ENCODE peak calls at places on chromosomes 11 and 22, in ten cellular contexts. One of them, this sample, is unnamed.
A peak's percentile ranks its signal among the peaks of the same experiment; 100 is the strongest.

GRCh38 chr11:19352736-19353110 is 112.0 kb upstream of the E2F8 start:
- DNase-seq in ACHN: no peak
- DNase-seq in amniotic stem cell: no peak
- DNase-seq in stimulated activated CD4-positive, alpha-beta T cell treated with anti-CD3 and anti-CD28 coated beads, Interleukin-1b, Interleukin-23, amount 100 ng/mL, for 1 hour: no peak
- DNase-seq in stimulated activated CD8-positive, alpha-beta memory T cell treated with anti-CD3 and anti-CD28 coated beads, Interleukin-4, amount 100 ng/mL, for 1 hour: no peak
- DNase-seq in GM12878: no peak
- DNase-seq in hypothalamus: no peak
- DNase-seq in NCI-H1436: no peak
- DNase-seq in LoVo: no peak
- DNase-seq in CD4-positive, alpha-beta T cell: no peak
- DNase-seq in this sample: no peak

GRCh38 chr11:92225563-92226308 is 1.1 kb downstream of the FAT3 start:
- DNase-seq in ACHN: no peak
- DNase-seq in amniotic stem cell: no peak
- DNase-seq in stimulated activated CD4-positive, alpha-beta T cell treated with anti-CD3 and anti-CD28 coated beads, Interleukin-1b, Interleukin-23, amount 100 ng/mL, for 1 hour: no peak
- DNase-seq in stimulated activated CD8-positive, alpha-beta memory T cell treated with anti-CD3 and anti-CD28 coated beads, Interleukin-4, amount 100 ng/mL, for 1 hour: no peak
- DNase-seq in GM12878: no peak
- DNase-seq in hypothalamus: no peak
- DNase-seq in NCI-H1436: no peak
- DNase-seq in LoVo: no peak
- DNase-seq in CD4-positive, alpha-beta T cell: no peak
- DNase-seq in this sample: no peak

GRCh38 chr22:29071261-29072045 is 1.4 kb upstream of the KREMEN1 start:
- DNase-seq in ACHN: no peak
- DNase-seq in amniotic stem cell: no peak
- DNase-seq in stimulated activated CD4-positive, alpha-beta T cell treated with anti-CD3 and anti-CD28 coated beads, Interleukin-1b, Interleukin-23, amount 100 ng/mL, for 1 hour: no peak
- DNase-seq in stimulated activated CD8-positive, alpha-beta memory T cell treated with anti-CD3 and anti-CD28 coated beads, Interleukin-4, amount 100 ng/mL, for 1 hour: no peak
- DNase-seq in GM12878: no peak
- DNase-seq in hypothalamus: no peak
- DNase-seq in NCI-H1436: peak; percentile 54
- DNase-seq in LoVo: peak; percentile 30
- DNase-seq in CD4-positive, alpha-beta T cell: no peak
- DNase-seq in this sample: no peak

GRCh38 chr11:62931501-62932278 is 10.5 kb upstream of the CHRM1 start:
- DNase-seq in ACHN: no peak
- DNase-seq in amniotic stem cell: no peak
- DNase-seq in stimulated activated CD4-positive, alpha-beta T cell treated with anti-CD3 and anti-CD28 coated beads, Interleukin-1b, Interleukin-23, amount 100 ng/mL, for 1 hour: no peak
- DNase-seq in stimulated activated CD8-positive, alpha-beta memory T cell treated with anti-CD3 and anti-CD28 coated beads, Interleukin-4, amount 100 ng/mL, for 1 hour: no peak
- DNase-seq in GM12878: no peak
- DNase-seq in hypothalamus: no peak
- DNase-seq in NCI-H1436: no peak
- DNase-seq in LoVo: peak; percentile 15
- DNase-seq in CD4-positive, alpha-beta T cell: no peak
- DNase-seq in this sample: no peak

GRCh38 chr11:133007020-133007584 is 525.2 kb downstream of the OPCML start:
- DNase-seq in ACHN: no peak
- DNase-seq in amniotic stem cell: no peak
- DNase-seq in stimulated activated CD4-positive, alpha-beta T cell treated with anti-CD3 and anti-CD28 coated beads, Interleukin-1b, Interleukin-23, amount 100 ng/mL, for 1 hour: no peak
- DNase-seq in stimulated activated CD8-positive, alpha-beta memory T cell treated with anti-CD3 and anti-CD28 coated beads, Interleukin-4, amount 100 ng/mL, for 1 hour: no peak
- DNase-seq in GM12878: no peak
- DNase-seq in hypothalamus: no peak
- DNase-seq in NCI-H1436: no peak
- DNase-seq in LoVo: no peak
- DNase-seq in CD4-positive, alpha-beta T cell: no peak
- DNase-seq in this sample: no peak

GRCh38 chr11:32809313-32809712 is 14.9 kb upstream of the CCDC73 start:
- DNase-seq in ACHN: peak; percentile 64
- DNase-seq in amniotic stem cell: peak; percentile 43
- DNase-seq in stimulated activated CD4-positive, alpha-beta T cell treated with anti-CD3 and anti-CD28 coated beads, Interleukin-1b, Interleukin-23, amount 100 ng/mL, for 1 hour: peak; percentile 23
- DNase-seq in stimulated activated CD8-positive, alpha-beta memory T cell treated with anti-CD3 and anti-CD28 coated beads, Interleukin-4, amount 100 ng/mL, for 1 hour: no peak
- DNase-seq in GM12878: no peak
- DNase-seq in hypothalamus: no peak
- DNase-seq in NCI-H1436: peak; percentile 51
- DNase-seq in LoVo: peak; percentile 66
- DNase-seq in CD4-positive, alpha-beta T cell: no peak
- DNase-seq in this sample: no peak

GRCh38 chr22:47044722-47045545 is 282.5 kb downstream of the TBC1D22A start:
- DNase-seq in ACHN: no peak
- DNase-seq in amniotic stem cell: no peak
- DNase-seq in stimulated activated CD4-positive, alpha-beta T cell treated with anti-CD3 and anti-CD28 coated beads, Interleukin-1b, Interleukin-23, amount 100 ng/mL, for 1 hour: no peak
- DNase-seq in stimulated activated CD8-positive, alpha-beta memory T cell treated with anti-CD3 and anti-CD28 coated beads, Interleukin-4, amount 100 ng/mL, for 1 hour: no peak
- DNase-seq in GM12878: no peak
- DNase-seq in hypothalamus: no peak
- DNase-seq in NCI-H1436: no peak
- DNase-seq in LoVo: no peak
- DNase-seq in CD4-positive, alpha-beta T cell: no peak
- DNase-seq in this sample: no peak

GRCh38 chr11:118114266-118114665 is 27.5 kb upstream of the SMIM35 start:
- DNase-seq in ACHN: no peak
- DNase-seq in amniotic stem cell: no peak
- DNase-seq in stimulated activated CD4-positive, alpha-beta T cell treated with anti-CD3 and anti-CD28 coated beads, Interleukin-1b, Interleukin-23, amount 100 ng/mL, for 1 hour: no peak
- DNase-seq in stimulated activated CD8-positive, alpha-beta memory T cell treated with anti-CD3 and anti-CD28 coated beads, Interleukin-4, amount 100 ng/mL, for 1 hour: no peak
- DNase-seq in GM12878: no peak
- DNase-seq in hypothalamus: no peak
- DNase-seq in NCI-H1436: no peak
- DNase-seq in LoVo: no peak
- DNase-seq in CD4-positive, alpha-beta T cell: no peak
- DNase-seq in this sample: no peak

GRCh38 chr11:75450826-75451783 is 18.1 kb upstream of the KLHL35 start:
- DNase-seq in ACHN: no peak
- DNase-seq in amniotic stem cell: no peak
- DNase-seq in stimulated activated CD4-positive, alpha-beta T cell treated with anti-CD3 and anti-CD28 coated beads, Interleukin-1b, Interleukin-23, amount 100 ng/mL, for 1 hour: no peak
- DNase-seq in stimulated activated CD8-positive, alpha-beta memory T cell treated with anti-CD3 and anti-CD28 coated beads, Interleukin-4, amount 100 ng/mL, for 1 hour: no peak
- DNase-seq in GM12878: no peak
- DNase-seq in hypothalamus: no peak
- DNase-seq in NCI-H1436: no peak
- DNase-seq in LoVo: no peak
- DNase-seq in CD4-positive, alpha-beta T cell: no peak
- DNase-seq in this sample: no peak

GRCh38 chr11:5807580-5807979 is 1.1 kb upstream of the OR52N2 start:
- DNase-seq in ACHN: no peak
- DNase-seq in amniotic stem cell: no peak
- DNase-seq in stimulated activated CD4-positive, alpha-beta T cell treated with anti-CD3 and anti-CD28 coated beads, Interleukin-1b, Interleukin-23, amount 100 ng/mL, for 1 hour: no peak
- DNase-seq in stimulated activated CD8-positive, alpha-beta memory T cell treated with anti-CD3 and anti-CD28 coated beads, Interleukin-4, amount 100 ng/mL, for 1 hour: no peak
- DNase-seq in GM12878: no peak
- DNase-seq in hypothalamus: no peak
- DNase-seq in NCI-H1436: no peak
- DNase-seq in LoVo: no peak
- DNase-seq in CD4-positive, alpha-beta T cell: no peak
- DNase-seq in this sample: no peak

GRCh38 chr11:48096588-48097525 is 116.5 kb downstream of the PTPRJ start:
- DNase-seq in ACHN: no peak
- DNase-seq in amniotic stem cell: no peak
- DNase-seq in stimulated activated CD4-positive, alpha-beta T cell treated with anti-CD3 and anti-CD28 coated beads, Interleukin-1b, Interleukin-23, amount 100 ng/mL, for 1 hour: no peak
- DNase-seq in stimulated activated CD8-positive, alpha-beta memory T cell treated with anti-CD3 and anti-CD28 coated beads, Interleukin-4, amount 100 ng/mL, for 1 hour: no peak
- DNase-seq in GM12878: no peak
- DNase-seq in hypothalamus: no peak
- DNase-seq in NCI-H1436: no peak
- DNase-seq in LoVo: no peak
- DNase-seq in CD4-positive, alpha-beta T cell: no peak
- DNase-seq in this sample: no peak

GRCh38 chr11:28836285-28837081 is 728.3 kb downstream of the METTL15 start:
- DNase-seq in ACHN: peak; percentile 97
- DNase-seq in amniotic stem cell: peak; percentile 94
- DNase-seq in stimulated activated CD4-positive, alpha-beta T cell treated with anti-CD3 and anti-CD28 coated beads, Interleukin-1b, Interleukin-23, amount 100 ng/mL, for 1 hour: no peak
- DNase-seq in stimulated activated CD8-positive, alpha-beta memory T cell treated with anti-CD3 and anti-CD28 coated beads, Interleukin-4, amount 100 ng/mL, for 1 hour: no peak
- DNase-seq in GM12878: no peak
- DNase-seq in hypothalamus: no peak
- DNase-seq in NCI-H1436: no peak
- DNase-seq in LoVo: peak; percentile 26
- DNase-seq in CD4-positive, alpha-beta T cell: no peak
- DNase-seq in this sample: no peak

GRCh38 chr11:71420455-71421241 is 27.5 kb downstream of the DHCR7 start:
- DNase-seq in ACHN: peak; percentile 53
- DNase-seq in amniotic stem cell: no peak
- DNase-seq in stimulated activated CD4-positive, alpha-beta T cell treated with anti-CD3 and anti-CD28 coated beads, Interleukin-1b, Interleukin-23, amount 100 ng/mL, for 1 hour: no peak
- DNase-seq in stimulated activated CD8-positive, alpha-beta memory T cell treated with anti-CD3 and anti-CD28 coated beads, Interleukin-4, amount 100 ng/mL, for 1 hour: no peak
- DNase-seq in GM12878: peak; percentile 25
- DNase-seq in hypothalamus: no peak
- DNase-seq in NCI-H1436: peak; percentile 36
- DNase-seq in LoVo: peak; percentile 6
- DNase-seq in CD4-positive, alpha-beta T cell: no peak
- DNase-seq in this sample: no peak

GRCh38 chr11:119999220-119999619 is 138.7 kb downstream of the TRIM29 start:
- DNase-seq in ACHN: peak; percentile 21
- DNase-seq in amniotic stem cell: no peak
- DNase-seq in stimulated activated CD4-positive, alpha-beta T cell treated with anti-CD3 and anti-CD28 coated beads, Interleukin-1b, Interleukin-23, amount 100 ng/mL, for 1 hour: no peak
- DNase-seq in stimulated activated CD8-positive, alpha-beta memory T cell treated with anti-CD3 and anti-CD28 coated beads, Interleukin-4, amount 100 ng/mL, for 1 hour: no peak
- DNase-seq in GM12878: no peak
- DNase-seq in hypothalamus: no peak
- DNase-seq in NCI-H1436: no peak
- DNase-seq in LoVo: peak; percentile 7
- DNase-seq in CD4-positive, alpha-beta T cell: no peak
- DNase-seq in this sample: no peak

GRCh38 chr11:93476796-93477195 is 66.4 kb downstream of the SMCO4 start:
- DNase-seq in ACHN: no peak
- DNase-seq in amniotic stem cell: peak; percentile 6
- DNase-seq in stimulated activated CD4-positive, alpha-beta T cell treated with anti-CD3 and anti-CD28 coated beads, Interleukin-1b, Interleukin-23, amount 100 ng/mL, for 1 hour: no peak
- DNase-seq in stimulated activated CD8-positive, alpha-beta memory T cell treated with anti-CD3 and anti-CD28 coated beads, Interleukin-4, amount 100 ng/mL, for 1 hour: no peak
- DNase-seq in GM12878: no peak
- DNase-seq in hypothalamus: no peak
- DNase-seq in NCI-H1436: no peak
- DNase-seq in LoVo: no peak
- DNase-seq in CD4-positive, alpha-beta T cell: no peak
- DNase-seq in this sample: no peak

GRCh38 chr22:17369553-17370035 is 334 bp downstream of the CECR2 start:
- DNase-seq in ACHN: peak; percentile 10
- DNase-seq in amniotic stem cell: no peak
- DNase-seq in stimulated activated CD4-positive, alpha-beta T cell treated with anti-CD3 and anti-CD28 coated beads, Interleukin-1b, Interleukin-23, amount 100 ng/mL, for 1 hour: no peak
- DNase-seq in stimulated activated CD8-positive, alpha-beta memory T cell treated with anti-CD3 and anti-CD28 coated beads, Interleukin-4, amount 100 ng/mL, for 1 hour: no peak
- DNase-seq in GM12878: no peak
- DNase-seq in hypothalamus: no peak
- DNase-seq in NCI-H1436: no peak
- DNase-seq in LoVo: peak; percentile 18
- DNase-seq in CD4-positive, alpha-beta T cell: peak; percentile 8
- DNase-seq in this sample: no peak

GRCh38 chr11:34405079-34405858 is 33.5 kb upstream of the CAT start:
- DNase-seq in ACHN: peak; percentile 22
- DNase-seq in amniotic stem cell: no peak
- DNase-seq in stimulated activated CD4-positive, alpha-beta T cell treated with anti-CD3 and anti-CD28 coated beads, Interleukin-1b, Interleukin-23, amount 100 ng/mL, for 1 hour: no peak
- DNase-seq in stimulated activated CD8-positive, alpha-beta memory T cell treated with anti-CD3 and anti-CD28 coated beads, Interleukin-4, amount 100 ng/mL, for 1 hour: no peak
- DNase-seq in GM12878: peak; percentile 16
- DNase-seq in hypothalamus: no peak
- DNase-seq in NCI-H1436: no peak
- DNase-seq in LoVo: peak; percentile 38
- DNase-seq in CD4-positive, alpha-beta T cell: no peak
- DNase-seq in this sample: no peak

GRCh38 chr11:40314327-40314726 is 1145.1 kb downstream of the LRRC4C start:
- DNase-seq in ACHN: no peak
- DNase-seq in amniotic stem cell: no peak
- DNase-seq in stimulated activated CD4-positive, alpha-beta T cell treated with anti-CD3 and anti-CD28 coated beads, Interleukin-1b, Interleukin-23, amount 100 ng/mL, for 1 hour: no peak
- DNase-seq in stimulated activated CD8-positive, alpha-beta memory T cell treated with anti-CD3 and anti-CD28 coated beads, Interleukin-4, amount 100 ng/mL, for 1 hour: no peak
- DNase-seq in GM12878: no peak
- DNase-seq in hypothalamus: no peak
- DNase-seq in NCI-H1436: no peak
- DNase-seq in LoVo: no peak
- DNase-seq in CD4-positive, alpha-beta T cell: no peak
- DNase-seq in this sample: no peak

GRCh38 chr11:72764503-72764902 is 12.3 kb upstream of the ARAP1 start:
- DNase-seq in ACHN: no peak
- DNase-seq in amniotic stem cell: no peak
- DNase-seq in stimulated activated CD4-positive, alpha-beta T cell treated with anti-CD3 and anti-CD28 coated beads, Interleukin-1b, Interleukin-23, amount 100 ng/mL, for 1 hour: no peak
- DNase-seq in stimulated activated CD8-positive, alpha-beta memory T cell treated with anti-CD3 and anti-CD28 coated beads, Interleukin-4, amount 100 ng/mL, for 1 hour: no peak
- DNase-seq in GM12878: no peak
- DNase-seq in hypothalamus: no peak
- DNase-seq in NCI-H1436: peak; percentile 90
- DNase-seq in LoVo: no peak
- DNase-seq in CD4-positive, alpha-beta T cell: no peak
- DNase-seq in this sample: no peak

GRCh38 chr22:28773461-28773867 is 969 bp downstream of the CCDC117 start:
- DNase-seq in ACHN: no peak
- DNase-seq in amniotic stem cell: peak; percentile 22
- DNase-seq in stimulated activated CD4-positive, alpha-beta T cell treated with anti-CD3 and anti-CD28 coated beads, Interleukin-1b, Interleukin-23, amount 100 ng/mL, for 1 hour: no peak
- DNase-seq in stimulated activated CD8-positive, alpha-beta memory T cell treated with anti-CD3 and anti-CD28 coated beads, Interleukin-4, amount 100 ng/mL, for 1 hour: no peak
- DNase-seq in GM12878: peak; percentile 60
- DNase-seq in hypothalamus: no peak
- DNase-seq in NCI-H1436: no peak
- DNase-seq in LoVo: no peak
- DNase-seq in CD4-positive, alpha-beta T cell: no peak
- DNase-seq in this sample: no peak

GRCh38 chr11:110422306-110422924 is 7.3 kb upstream of the FDX1 start:
- DNase-seq in ACHN: no peak
- DNase-seq in amniotic stem cell: no peak
- DNase-seq in stimulated activated CD4-positive, alpha-beta T cell treated with anti-CD3 and anti-CD28 coated beads, Interleukin-1b, Interleukin-23, amount 100 ng/mL, for 1 hour: no peak
- DNase-seq in stimulated activated CD8-positive, alpha-beta memory T cell treated with anti-CD3 and anti-CD28 coated beads, Interleukin-4, amount 100 ng/mL, for 1 hour: no peak
- DNase-seq in GM12878: no peak
- DNase-seq in hypothalamus: no peak
- DNase-seq in NCI-H1436: no peak
- DNase-seq in LoVo: no peak
- DNase-seq in CD4-positive, alpha-beta T cell: no peak
- DNase-seq in this sample: no peak

GRCh38 chr22:47634342-47634741 is 871.9 kb downstream of the TBC1D22A start:
- DNase-seq in ACHN: no peak
- DNase-seq in amniotic stem cell: no peak
- DNase-seq in stimulated activated CD4-positive, alpha-beta T cell treated with anti-CD3 and anti-CD28 coated beads, Interleukin-1b, Interleukin-23, amount 100 ng/mL, for 1 hour: no peak
- DNase-seq in stimulated activated CD8-positive, alpha-beta memory T cell treated with anti-CD3 and anti-CD28 coated beads, Interleukin-4, amount 100 ng/mL, for 1 hour: no peak
- DNase-seq in GM12878: no peak
- DNase-seq in hypothalamus: no peak
- DNase-seq in NCI-H1436: no peak
- DNase-seq in LoVo: no peak
- DNase-seq in CD4-positive, alpha-beta T cell: no peak
- DNase-seq in this sample: no peak

GRCh38 chr11:72221386-72221785 is 3.2 kb upstream of the INPPL1 start:
- DNase-seq in ACHN: no peak
- DNase-seq in amniotic stem cell: no peak
- DNase-seq in stimulated activated CD4-positive, alpha-beta T cell treated with anti-CD3 and anti-CD28 coated beads, Interleukin-1b, Interleukin-23, amount 100 ng/mL, for 1 hour: no peak
- DNase-seq in stimulated activated CD8-positive, alpha-beta memory T cell treated with anti-CD3 and anti-CD28 coated beads, Interleukin-4, amount 100 ng/mL, for 1 hour: no peak
- DNase-seq in GM12878: no peak
- DNase-seq in hypothalamus: no peak
- DNase-seq in NCI-H1436: no peak
- DNase-seq in LoVo: no peak
- DNase-seq in CD4-positive, alpha-beta T cell: no peak
- DNase-seq in this sample: no peak

GRCh38 chr11:115500547-115501503 is 3.4 kb downstream of the CADM1 start:
- DNase-seq in ACHN: no peak
- DNase-seq in amniotic stem cell: no peak
- DNase-seq in stimulated activated CD4-positive, alpha-beta T cell treated with anti-CD3 and anti-CD28 coated beads, Interleukin-1b, Interleukin-23, amount 100 ng/mL, for 1 hour: no peak
- DNase-seq in stimulated activated CD8-positive, alpha-beta memory T cell treated with anti-CD3 and anti-CD28 coated beads, Interleukin-4, amount 100 ng/mL, for 1 hour: no peak
- DNase-seq in GM12878: no peak
- DNase-seq in hypothalamus: no peak
- DNase-seq in NCI-H1436: no peak
- DNase-seq in LoVo: no peak
- DNase-seq in CD4-positive, alpha-beta T cell: no peak
- DNase-seq in this sample: no peak

GRCh38 chr22:39405346-39406085 is 5.9 kb downstream of the TAB1 start:
- DNase-seq in ACHN: no peak
- DNase-seq in amniotic stem cell: no peak
- DNase-seq in stimulated activated CD4-positive, alpha-beta T cell treated with anti-CD3 and anti-CD28 coated beads, Interleukin-1b, Interleukin-23, amount 100 ng/mL, for 1 hour: no peak
- DNase-seq in stimulated activated CD8-positive, alpha-beta memory T cell treated with anti-CD3 and anti-CD28 coated beads, Interleukin-4, amount 100 ng/mL, for 1 hour: no peak
- DNase-seq in GM12878: no peak
- DNase-seq in hypothalamus: no peak
- DNase-seq in NCI-H1436: no peak
- DNase-seq in LoVo: no peak
- DNase-seq in CD4-positive, alpha-beta T cell: no peak
- DNase-seq in this sample: no peak

GRCh38 chr11:62459080-62459479 is 40.2 kb downstream of the SCGB1A1 start:
- DNase-seq in ACHN: no peak
- DNase-seq in amniotic stem cell: no peak
- DNase-seq in stimulated activated CD4-positive, alpha-beta T cell treated with anti-CD3 and anti-CD28 coated beads, Interleukin-1b, Interleukin-23, amount 100 ng/mL, for 1 hour: no peak
- DNase-seq in stimulated activated CD8-positive, alpha-beta memory T cell treated with anti-CD3 and anti-CD28 coated beads, Interleukin-4, amount 100 ng/mL, for 1 hour: no peak
- DNase-seq in GM12878: no peak
- DNase-seq in hypothalamus: no peak
- DNase-seq in NCI-H1436: no peak
- DNase-seq in LoVo: no peak
- DNase-seq in CD4-positive, alpha-beta T cell: no peak
- DNase-seq in this sample: no peak

GRCh38 chr11:10302744-10303557 is 1.9 kb upstream of the ADM start:
- DNase-seq in ACHN: peak; percentile 50
- DNase-seq in amniotic stem cell: no peak
- DNase-seq in stimulated activated CD4-positive, alpha-beta T cell treated with anti-CD3 and anti-CD28 coated beads, Interleukin-1b, Interleukin-23, amount 100 ng/mL, for 1 hour: no peak
- DNase-seq in stimulated activated CD8-positive, alpha-beta memory T cell treated with anti-CD3 and anti-CD28 coated beads, Interleukin-4, amount 100 ng/mL, for 1 hour: no peak
- DNase-seq in GM12878: no peak
- DNase-seq in hypothalamus: peak; percentile 27
- DNase-seq in NCI-H1436: peak; percentile 44
- DNase-seq in LoVo: peak; percentile 83
- DNase-seq in CD4-positive, alpha-beta T cell: peak; percentile 61
- DNase-seq in this sample: peak; percentile 56